ENCODE peak calls at places on chromosomes 12 and 14, in seven cellular contexts. One of them, this sample, is unnamed.

GRCh38 chr14:91261115-91261514 is 16.6 kb upstream of the GPR68 start:
- DNase-seq in pancreas: no peak
- DNase-seq in AG09319: no peak
- DNase-seq in nephron progenitor cell: no peak
- DNase-seq in lower lobe of right lung: no peak
- DNase-seq in GM06990: no peak
- DNase-seq in neural progenitor cell: no peak
- DNase-seq in this sample: no peak

GRCh38 chr12:48826209-48826855 is 8.0 kb downstream of the CACNB3 start:
- DNase-seq in pancreas: no peak
- DNase-seq in AG09319: no peak
- DNase-seq in nephron progenitor cell: no peak
- DNase-seq in lower lobe of right lung: no peak
- DNase-seq in GM06990: no peak
- DNase-seq in neural progenitor cell: no peak
- DNase-seq in this sample: no peak

GRCh38 chr14:56120091-56120632 is 2.0 kb downstream of the PELI2 start:
- DNase-seq in pancreas: no peak
- DNase-seq in AG09319: no peak
- DNase-seq in nephron progenitor cell: no peak
- DNase-seq in lower lobe of right lung: no peak
- DNase-seq in GM06990: no peak
- DNase-seq in neural progenitor cell: peak
- DNase-seq in this sample: no peak

GRCh38 chr14:36048667-36049066 is 127.9 kb downstream of the PTCSC3 start:
- DNase-seq in pancreas: no peak
- DNase-seq in AG09319: no peak
- DNase-seq in nephron progenitor cell: no peak
- DNase-seq in lower lobe of right lung: no peak
- DNase-seq in GM06990: no peak
- DNase-seq in neural progenitor cell: no peak
- DNase-seq in this sample: no peak

GRCh38 chr12:24478254-24478653 is 470.6 kb downstream of the BCAT1 start:
- DNase-seq in pancreas: no peak
- DNase-seq in AG09319: no peak
- DNase-seq in nephron progenitor cell: no peak
- DNase-seq in lower lobe of right lung: no peak
- DNase-seq in GM06990: no peak
- DNase-seq in neural progenitor cell: no peak
- DNase-seq in this sample: no peak

GRCh38 chr12:65084579-65084978 is 36.5 kb downstream of the WIF1 start:
- DNase-seq in pancreas: no peak
- DNase-seq in AG09319: no peak
- DNase-seq in nephron progenitor cell: no peak
- DNase-seq in lower lobe of right lung: no peak
- DNase-seq in GM06990: no peak
- DNase-seq in neural progenitor cell: no peak
- DNase-seq in this sample: no peak

GRCh38 chr14:53347046-53347445 is 193.9 kb upstream of the DDHD1 start:
- DNase-seq in pancreas: no peak
- DNase-seq in AG09319: no peak
- DNase-seq in nephron progenitor cell: no peak
- DNase-seq in lower lobe of right lung: no peak
- DNase-seq in GM06990: no peak
- DNase-seq in neural progenitor cell: no peak
- DNase-seq in this sample: no peak

GRCh38 chr12:32455607-32456063 is 56.3 kb downstream of the FGD4 start:
- DNase-seq in pancreas: no peak
- DNase-seq in AG09319: peak
- DNase-seq in nephron progenitor cell: peak
- DNase-seq in lower lobe of right lung: no peak
- DNase-seq in GM06990: no peak
- DNase-seq in neural progenitor cell: peak
- DNase-seq in this sample: no peak

GRCh38 chr12:57524814-57525614 is 2.4 kb downstream of the MBD6 start:
- DNase-seq in pancreas: no peak
- DNase-seq in AG09319: no peak
- DNase-seq in nephron progenitor cell: peak
- DNase-seq in lower lobe of right lung: no peak
- DNase-seq in GM06990: no peak
- DNase-seq in neural progenitor cell: no peak
- DNase-seq in this sample: no peak

GRCh38 chr14:72562300-72562699 is 331.6 kb downstream of the DPF3 start:
- DNase-seq in pancreas: no peak
- DNase-seq in AG09319: no peak
- DNase-seq in nephron progenitor cell: no peak
- DNase-seq in lower lobe of right lung: no peak
- DNase-seq in GM06990: no peak
- DNase-seq in neural progenitor cell: no peak
- DNase-seq in this sample: no peak

GRCh38 chr12:52353766-52354165 is 13.5 kb downstream of the KRT85 start:
- DNase-seq in pancreas: no peak
- DNase-seq in AG09319: no peak
- DNase-seq in nephron progenitor cell: no peak
- DNase-seq in lower lobe of right lung: no peak
- DNase-seq in GM06990: no peak
- DNase-seq in neural progenitor cell: no peak
- DNase-seq in this sample: peak

GRCh38 chr12:2792670-2793500 is 1.9 kb upstream of the FKBP4 start:
- DNase-seq in pancreas: no peak
- DNase-seq in AG09319: no peak
- DNase-seq in nephron progenitor cell: no peak
- DNase-seq in lower lobe of right lung: no peak
- DNase-seq in GM06990: no peak
- DNase-seq in neural progenitor cell: peak
- DNase-seq in this sample: no peak

GRCh38 chr12:101877816-101878811 is 734 bp downstream of the DRAM1 start:
- DNase-seq in pancreas: no peak
- DNase-seq in AG09319: no peak
- DNase-seq in nephron progenitor cell: no peak
- DNase-seq in lower lobe of right lung: no peak
- DNase-seq in GM06990: no peak
- DNase-seq in neural progenitor cell: no peak
- DNase-seq in this sample: no peak

GRCh38 chr12:47820631-47821345 is 1.1 kb upstream of the HDAC7 start:
- DNase-seq in pancreas: peak
- DNase-seq in AG09319: peak
- DNase-seq in nephron progenitor cell: peak
- DNase-seq in lower lobe of right lung: peak
- DNase-seq in GM06990: no peak
- DNase-seq in neural progenitor cell: peak
- DNase-seq in this sample: peak

DNA sequence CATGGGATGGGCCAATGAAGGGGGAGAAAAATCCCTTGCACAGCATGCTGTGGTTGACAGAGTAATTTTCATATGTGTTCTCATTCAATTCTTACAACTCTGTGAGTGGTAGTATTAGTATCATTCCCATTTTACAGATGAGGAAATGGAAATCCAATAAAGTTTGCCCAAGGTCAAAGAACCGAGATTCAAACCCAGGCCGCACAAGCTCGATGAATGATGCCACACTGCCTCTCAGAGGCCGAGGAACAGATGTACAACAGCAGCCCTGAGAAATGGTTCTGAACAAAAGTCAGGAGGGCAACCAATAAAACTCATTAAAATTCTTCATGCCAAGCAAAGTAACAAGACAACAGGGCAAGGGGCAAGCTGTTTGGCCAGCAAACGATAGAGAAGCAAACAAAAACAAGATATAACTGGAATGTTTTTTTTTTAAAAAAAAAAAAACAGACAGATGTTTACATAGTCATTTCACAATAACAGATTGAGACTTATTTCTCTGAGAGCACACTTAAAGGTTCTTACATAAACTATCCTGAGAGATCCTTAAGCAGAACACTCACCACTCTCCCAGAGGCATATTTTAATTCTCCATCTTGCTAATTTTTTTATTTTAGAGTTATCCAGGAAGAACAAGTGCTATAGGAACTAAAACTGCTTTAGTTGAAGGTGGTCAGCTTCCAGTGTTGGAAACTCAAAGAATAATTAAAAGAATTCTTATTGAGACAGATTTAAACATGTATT is 85.8 kb downstream of the EXOC5 start:
- DNase-seq in pancreas: no peak
- DNase-seq in AG09319: no peak
- DNase-seq in nephron progenitor cell: peak
- DNase-seq in lower lobe of right lung: no peak
- DNase-seq in GM06990: no peak
- DNase-seq in neural progenitor cell: peak
- DNase-seq in this sample: no peak
- TF ChIP-seq CTCF in pancreas: no peak
- TF ChIP-seq CTCF in AG09319: peak
- TF ChIP-seq CTCF in nephron progenitor cell: peak
- TF ChIP-seq CTCF in lower lobe of right lung: no peak
- TF ChIP-seq CTCF in GM06990: peak
- TF ChIP-seq CTCF in neural progenitor cell: peak
- TF ChIP-seq CTCF in this sample: peak

DNA sequence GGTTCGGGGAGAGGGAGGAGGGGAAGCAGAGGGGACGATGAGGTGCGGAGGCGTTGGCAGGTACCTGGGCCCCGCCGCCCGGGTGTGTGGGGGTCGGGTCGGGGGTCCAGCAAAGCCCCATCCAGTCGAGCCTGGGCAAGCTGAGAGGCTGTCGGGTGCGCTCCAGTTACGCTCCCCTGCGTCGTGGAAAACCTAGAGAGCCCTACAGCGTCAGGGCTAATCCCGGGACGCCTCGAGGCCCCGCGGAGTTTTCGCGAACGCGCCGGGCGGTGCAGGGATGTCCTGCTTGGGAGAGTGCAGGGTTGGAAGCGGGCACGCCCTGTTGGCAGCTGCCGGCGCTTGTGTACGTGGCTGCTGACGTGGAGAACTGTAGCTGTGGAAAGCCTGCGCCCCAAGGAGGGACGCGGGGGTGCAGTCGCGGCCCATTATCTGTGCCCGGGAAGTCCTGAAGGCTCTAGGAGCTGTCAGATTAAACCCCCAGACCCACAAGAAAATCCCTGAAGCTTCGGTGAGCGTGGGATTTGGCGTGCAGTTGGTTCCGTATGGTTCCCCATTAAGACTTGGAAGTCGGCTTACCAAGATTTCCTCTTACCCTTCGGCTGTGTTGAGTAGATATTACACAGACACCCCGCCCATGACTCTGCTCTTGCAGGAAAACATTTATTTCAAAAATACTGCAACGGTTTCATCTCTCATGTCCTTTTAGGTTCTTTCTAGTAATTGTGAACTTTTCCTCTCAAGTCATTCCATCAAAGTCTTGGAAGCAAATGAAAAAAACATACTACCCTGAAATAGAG is 11.3 kb upstream of the SLC38A2 start:
- DNase-seq in pancreas: peak
- DNase-seq in AG09319: peak
- DNase-seq in nephron progenitor cell: no peak
- DNase-seq in lower lobe of right lung: peak
- DNase-seq in GM06990: peak
- DNase-seq in neural progenitor cell: no peak
- DNase-seq in this sample: peak
- TF ChIP-seq CTCF in pancreas: no peak
- TF ChIP-seq CTCF in AG09319: peak
- TF ChIP-seq CTCF in nephron progenitor cell: no peak
- TF ChIP-seq CTCF in lower lobe of right lung: peak
- TF ChIP-seq CTCF in GM06990: no peak
- TF ChIP-seq CTCF in neural progenitor cell: no peak
- TF ChIP-seq CTCF in this sample: peak

GRCh38 chr12:650983-651382 is 12.3 kb downstream of the NINJ2 start:
- DNase-seq in pancreas: no peak
- DNase-seq in AG09319: no peak
- DNase-seq in nephron progenitor cell: no peak
- DNase-seq in lower lobe of right lung: no peak
- DNase-seq in GM06990: no peak
- DNase-seq in neural progenitor cell: no peak
- DNase-seq in this sample: no peak
- TF ChIP-seq CTCF in pancreas: no peak
- TF ChIP-seq CTCF in AG09319: no peak
- TF ChIP-seq CTCF in nephron progenitor cell: no peak
- TF ChIP-seq CTCF in lower lobe of right lung: no peak
- TF ChIP-seq CTCF in GM06990: peak
- TF ChIP-seq CTCF in neural progenitor cell: peak
- TF ChIP-seq CTCF in this sample: peak

GRCh38 chr12:30753233-30753632 is 1.5 kb downstream of the CAPRIN2 start:
- DNase-seq in pancreas: no peak
- DNase-seq in AG09319: no peak
- DNase-seq in nephron progenitor cell: peak
- DNase-seq in lower lobe of right lung: no peak
- DNase-seq in GM06990: peak
- DNase-seq in neural progenitor cell: peak
- DNase-seq in this sample: no peak
- TF ChIP-seq CTCF in pancreas: no peak
- TF ChIP-seq CTCF in AG09319: peak
- TF ChIP-seq CTCF in nephron progenitor cell: peak
- TF ChIP-seq CTCF in lower lobe of right lung: no peak
- TF ChIP-seq CTCF in GM06990: peak
- TF ChIP-seq CTCF in neural progenitor cell: peak
- TF ChIP-seq CTCF in this sample: peak

GRCh38 chr12:8603858-8604257 is 8.8 kb downstream of the AICDA start:
- DNase-seq in pancreas: no peak
- DNase-seq in AG09319: no peak
- DNase-seq in nephron progenitor cell: no peak
- DNase-seq in lower lobe of right lung: no peak
- DNase-seq in GM06990: no peak
- DNase-seq in neural progenitor cell: no peak
- DNase-seq in this sample: no peak
- TF ChIP-seq CTCF in pancreas: no peak
- TF ChIP-seq CTCF in AG09319: no peak
- TF ChIP-seq CTCF in nephron progenitor cell: peak
- TF ChIP-seq CTCF in lower lobe of right lung: no peak
- TF ChIP-seq CTCF in GM06990: no peak
- TF ChIP-seq CTCF in neural progenitor cell: peak
- TF ChIP-seq CTCF in this sample: no peak

DNA sequence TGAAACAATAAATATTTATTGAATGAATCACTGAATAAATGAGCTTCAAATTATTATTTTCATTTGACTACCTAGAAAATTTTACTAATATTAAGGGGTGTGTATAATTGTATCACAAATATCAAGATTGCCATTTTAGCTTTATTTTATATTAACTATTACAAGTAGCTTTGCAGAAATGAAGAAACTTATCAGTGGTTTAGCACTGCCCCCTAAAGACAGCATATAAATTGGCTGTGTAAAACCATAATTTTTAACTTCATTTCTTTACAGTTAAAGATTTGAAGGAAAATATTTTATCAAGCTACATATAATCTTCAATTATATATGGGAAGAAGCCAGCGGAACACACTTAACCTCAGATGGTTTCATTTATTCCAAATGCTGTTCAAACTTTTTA is 11.4 kb downstream of the GARIN6 start:
- DNase-seq in pancreas: no peak
- DNase-seq in AG09319: no peak
- DNase-seq in nephron progenitor cell: no peak
- DNase-seq in lower lobe of right lung: no peak
- DNase-seq in GM06990: no peak
- DNase-seq in neural progenitor cell: no peak
- DNase-seq in this sample: no peak
- TF ChIP-seq CTCF in pancreas: no peak
- TF ChIP-seq CTCF in AG09319: no peak
- TF ChIP-seq CTCF in nephron progenitor cell: no peak
- TF ChIP-seq CTCF in lower lobe of right lung: no peak
- TF ChIP-seq CTCF in GM06990: peak
- TF ChIP-seq CTCF in neural progenitor cell: peak
- TF ChIP-seq CTCF in this sample: peak

This sample was measured in osteocyte.